ENCODE peak calls at places on chromosomes 13 and 19, in seven cellular contexts. S, U, H, E, I, V and F are unnamed samples.

GRCh38 chr13:40146063-40146462 is 490.6 kb downstream of the COG6 start:
- DNase-seq in V (no peak), I (no peak), H (no peak), E (peak; percentile 42), S (peak; percentile 16), U (no peak), F (no peak)

GRCh38 chr19:38132781-38133180 is 91.2 kb downstream of the DPF1 start:
- DNase-seq in I (no peak), H (no peak), U (no peak), V (no peak), S (no peak), E (no peak), F (no peak)

GRCh38 chr13:20993661-20994440 is 67.5 kb downstream of the LATS2 start:
- DNase-seq in I (no peak), S (no peak), H (no peak), V (peak; percentile 91), U (no peak), E (peak; percentile 72), F (peak; percentile 94)

GRCh38 chr13:81779896-81780295 is 1439.0 kb upstream of the SPRY2 start:
- DNase-seq in I (no peak), E (no peak), U (no peak), V (no peak), H (no peak), S (no peak), F (no peak)

GRCh38 chr19:18021121-18021755 is 13.3 kb downstream of the ARRDC2 start:
- DNase-seq in I (no peak), V (no peak), E (peak; percentile 91), S (no peak), U (peak; percentile 71), H (no peak), F (no peak)

GRCh38 chr13:50981686-50982085 is 72.1 kb downstream of the RNASEH2B start:
- DNase-seq in S (no peak), E (no peak), U (no peak), V (no peak), I (no peak), H (no peak), F (no peak)

GRCh38 chr19:44757735-44758505 is 9.4 kb downstream of the BCL3 start:
- DNase-seq in H (no peak), V (no peak), U (no peak), E (no peak), S (peak; percentile 76), I (no peak), F (no peak)

GRCh38 chr13:51587372-51587771 is 3.1 kb downstream of the WDFY2 start:
- DNase-seq in V (no peak), I (no peak), U (no peak), S (no peak), H (no peak), E (no peak), F (no peak)

GRCh38 chr19:43555185-43555770 is 20.0 kb downstream of the XRCC1 start:
- DNase-seq in U (peak; percentile 62), V (peak; percentile 25), S (peak; percentile 92), H (peak; percentile 83), I (peak; percentile 70), E (peak; percentile 65), F (peak; percentile 71)

GRCh38 chr19:15641901-15642491 is 1.3 kb downstream of the CYP4F3 start:
- DNase-seq in I (no peak), H (no peak), V (peak; percentile 83), S (no peak), U (no peak), E (no peak), F (peak; percentile 90)

GRCh38 chr13:50015750-50016149 is 506 bp downstream of the KCNRG start:
- DNase-seq in S (no peak), H (no peak), U (no peak), V (no peak), E (no peak), I (no peak), F (no peak)

GRCh38 chr19:19538077-19538764 is at the start of gene CILP2:
- DNase-seq in S (peak; percentile 91), U (no peak), H (peak; percentile 25), I (no peak), E (no peak), V (no peak), F (no peak)

GRCh38 chr13:28297341-28297740 is 159.0 kb downstream of the PAN3 start:
- DNase-seq in U (no peak), E (no peak), S (peak; percentile 61), H (no peak), I (no peak), V (no peak), F (no peak)

GRCh38 chr13:76813874-76814273 is 72.3 kb downstream of the KCTD12 start:
- DNase-seq in E (no peak), U (no peak), S (no peak), I (no peak), V (peak; percentile 20), H (no peak), F (peak; percentile 64)

GRCh38 chr19:7418575-7418974 is 69.8 kb downstream of the ARHGEF18 start:
- DNase-seq in I (no peak), E (no peak), S (no peak), U (no peak), V (no peak), H (no peak), F (no peak)

GRCh38 chr13:90414691-90415596 is 932.5 kb upstream of the MIR17HG start:
- DNase-seq in I (no peak), V (no peak), E (peak; percentile 77), H (no peak), U (no peak), S (no peak), F (no peak)

GRCh38 chr13:25922373-25922772 is 129.4 kb downstream of the SHISA2 start:
- DNase-seq in I (no peak), S (no peak), U (no peak), E (peak; percentile 8), V (no peak), H (no peak), F (peak; percentile 69)

GRCh38 chr19:41530761-41531301 is 45.1 kb upstream of the CEACAM21 start:
- DNase-seq in V (peak; percentile 56), U (no peak), E (peak; percentile 40), H (no peak), I (no peak), S (no peak), F (peak; percentile 96)

GRCh38 chr13:44843403-44843802 is 145.9 kb downstream of the NUFIP1 start:
- DNase-seq in U (no peak), V (no peak), S (no peak), H (no peak), E (peak; percentile 69), I (no peak), F (no peak)

GRCh38 chr13:109959903-109960302 is 173.5 kb upstream of the IRS2 start:
- DNase-seq in I (no peak), U (no peak), E (no peak), V (no peak), H (no peak), S (no peak), F (no peak)

GRCh38 chr13:109383683-109384082 is 402.7 kb downstream of the IRS2 start:
- DNase-seq in I (no peak), E (peak; percentile 57), H (no peak), V (no peak), U (no peak), S (no peak), F (no peak)

GRCh38 chr13:44927953-44928352 is 61.3 kb downstream of the NUFIP1 start:
- DNase-seq in I (no peak), E (no peak), H (no peak), U (no peak), V (no peak), S (no peak), F (no peak)